ENCODE peak calls at places on chromosome 17, in six cellular contexts. One of them, this sample, is unnamed.

GRCh38 chr17:1829579-1830257 is at the start of the genes RPA1 and SMYD4:
- DNase-seq in trophoblast cell: peak; percentile 92
- DNase-seq in IMR-90: peak; percentile 79
- DNase-seq in H9: peak; percentile 93
- DNase-seq in mesenchymal stem cell: peak; percentile 88
- DNase-seq in neuronal stem cell: peak; percentile 88
- DNase-seq in this sample: peak; percentile 91

GRCh38 chr17:13460646-13461045 is 141.1 kb downstream of the HS3ST3A1 start:
- DNase-seq in H9: no peak
- DNase-seq in neuronal stem cell: no peak
- DNase-seq in IMR-90: peak; percentile 11
- DNase-seq in trophoblast cell: no peak
- DNase-seq in mesenchymal stem cell: no peak
- DNase-seq in this sample: no peak

GRCh38 chr17:58702045-58702476 is 9.7 kb downstream of the RAD51C start:
- DNase-seq in IMR-90: no peak
- DNase-seq in trophoblast cell: no peak
- DNase-seq in neuronal stem cell: no peak
- DNase-seq in mesenchymal stem cell: no peak
- DNase-seq in H9: no peak
- DNase-seq in this sample: no peak

GRCh38 chr17:32265192-32265895 is at the start of gene RHBDL3:
- DNase-seq in trophoblast cell: no peak
- DNase-seq in H9: no peak
- DNase-seq in mesenchymal stem cell: no peak
- DNase-seq in neuronal stem cell: no peak
- DNase-seq in IMR-90: no peak
- DNase-seq in this sample: no peak

GRCh38 chr17:64066709-64067108 is 46.3 kb upstream of the ICAM2 start:
- DNase-seq in mesenchymal stem cell: no peak
- DNase-seq in trophoblast cell: no peak
- DNase-seq in neuronal stem cell: no peak
- DNase-seq in H9: no peak
- DNase-seq in IMR-90: no peak
- DNase-seq in this sample: no peak

GRCh38 chr17:77373298-77374169 is 232.8 kb downstream of the SEC14L1 start:
- DNase-seq in IMR-90: no peak
- DNase-seq in mesenchymal stem cell: peak; percentile 73
- DNase-seq in neuronal stem cell: no peak
- DNase-seq in H9: peak; percentile 67
- DNase-seq in trophoblast cell: peak; percentile 56
- DNase-seq in this sample: peak; percentile 70

GRCh38 chr17:72683506-72684404 is 408.7 kb downstream of the SLC39A11 start:
- DNase-seq in neuronal stem cell: no peak
- DNase-seq in mesenchymal stem cell: peak; percentile 98
- DNase-seq in trophoblast cell: peak; percentile 98
- DNase-seq in IMR-90: peak; percentile 98
- DNase-seq in H9: no peak
- DNase-seq in this sample: no peak

GRCh38 chr17:29623283-29623647 is 553 bp upstream of the CORO6 start:
- DNase-seq in IMR-90: no peak
- DNase-seq in mesenchymal stem cell: no peak
- DNase-seq in neuronal stem cell: no peak
- DNase-seq in trophoblast cell: peak; percentile 55
- DNase-seq in H9: no peak
- DNase-seq in this sample: no peak

GRCh38 chr17:76497979-76498885 is 3.0 kb downstream of the RHBDF2 start:
- DNase-seq in IMR-90: peak; percentile 93
- DNase-seq in trophoblast cell: peak; percentile 72
- DNase-seq in mesenchymal stem cell: peak; percentile 98
- DNase-seq in H9: peak; percentile 80
- DNase-seq in neuronal stem cell: no peak
- DNase-seq in this sample: peak; percentile 59

GRCh38 chr17:3887811-3888210 is 5.0 kb downstream of the CAMKK1 start:
- DNase-seq in IMR-90: no peak
- DNase-seq in trophoblast cell: no peak
- DNase-seq in mesenchymal stem cell: peak; percentile 21
- DNase-seq in neuronal stem cell: no peak
- DNase-seq in H9: no peak
- DNase-seq in this sample: no peak

GRCh38 chr17:73637866-73638265 is 6.4 kb downstream of the SDK2 start:
- DNase-seq in neuronal stem cell: no peak
- DNase-seq in H9: no peak
- DNase-seq in IMR-90: no peak
- DNase-seq in mesenchymal stem cell: no peak
- DNase-seq in trophoblast cell: no peak
- DNase-seq in this sample: no peak

GRCh38 chr17:1462164-1463112 is 6.4 kb upstream of the CRK start:
- DNase-seq in mesenchymal stem cell: peak; percentile 51
- DNase-seq in trophoblast cell: peak; percentile 91
- DNase-seq in neuronal stem cell: no peak
- DNase-seq in IMR-90: no peak
- DNase-seq in H9: no peak
- DNase-seq in this sample: no peak

GRCh38 chr17:39706921-39707337 is 7.1 kb downstream of the ERBB2 start:
- DNase-seq in neuronal stem cell: no peak
- DNase-seq in IMR-90: no peak
- DNase-seq in trophoblast cell: no peak
- DNase-seq in mesenchymal stem cell: no peak
- DNase-seq in H9: no peak
- DNase-seq in this sample: no peak

GRCh38 chr17:82920715-82921114 is 80.9 kb upstream of the ZNF750 start:
- DNase-seq in IMR-90: no peak
- DNase-seq in mesenchymal stem cell: no peak
- DNase-seq in H9: no peak
- DNase-seq in neuronal stem cell: no peak
- DNase-seq in trophoblast cell: no peak
- DNase-seq in this sample: no peak

GRCh38 chr17:28271431-28271830 is 47.6 kb upstream of the TMEM97 start:
- DNase-seq in H9: no peak
- DNase-seq in mesenchymal stem cell: no peak
- DNase-seq in trophoblast cell: no peak
- DNase-seq in IMR-90: no peak
- DNase-seq in neuronal stem cell: no peak
- DNase-seq in this sample: no peak

GRCh38 chr17:28270926-28271325 is 48.1 kb upstream of the TMEM97 start:
- DNase-seq in mesenchymal stem cell: no peak
- DNase-seq in H9: no peak
- DNase-seq in IMR-90: no peak
- DNase-seq in trophoblast cell: no peak
- DNase-seq in neuronal stem cell: no peak
- DNase-seq in this sample: no peak

GRCh38 chr17:28267720-28268609 is 51.0 kb upstream of the TMEM97 start:
- DNase-seq in neuronal stem cell: no peak
- DNase-seq in H9: peak; percentile 32
- DNase-seq in mesenchymal stem cell: no peak
- DNase-seq in trophoblast cell: peak; percentile 54
- DNase-seq in IMR-90: no peak
- DNase-seq in this sample: no peak

GRCh38 chr17:28268610-28269313 is 50.2 kb upstream of the TMEM97 start:
- DNase-seq in IMR-90: no peak
- DNase-seq in trophoblast cell: no peak
- DNase-seq in neuronal stem cell: no peak
- DNase-seq in H9: no peak
- DNase-seq in mesenchymal stem cell: no peak
- DNase-seq in this sample: no peak

DNA sequence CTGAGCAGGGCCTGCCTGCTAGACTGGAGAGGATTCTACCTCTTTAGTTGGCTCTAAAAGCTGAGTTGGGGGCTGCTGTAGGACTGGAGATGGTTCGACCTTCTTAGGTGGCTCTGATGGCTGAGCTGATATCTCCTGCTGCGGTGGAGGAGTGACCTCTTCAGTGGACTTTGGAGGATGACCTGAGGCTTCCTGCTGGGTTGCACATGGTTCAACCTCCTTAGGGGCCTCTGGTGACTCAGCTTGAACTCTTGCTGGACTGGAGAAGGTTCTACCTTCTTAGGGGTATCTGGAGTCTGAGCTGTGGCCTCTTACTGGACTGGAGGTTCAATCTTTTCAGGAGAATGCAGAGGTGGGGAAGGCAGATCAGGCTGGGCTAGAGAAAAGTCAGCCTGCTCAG is 48.9 kb upstream of the TMEM97 start:
- DNase-seq in neuronal stem cell: no peak
- DNase-seq in mesenchymal stem cell: no peak
- DNase-seq in trophoblast cell: no peak
- DNase-seq in IMR-90: no peak
- DNase-seq in H9: no peak
- DNase-seq in this sample: no peak
- H4K91ac ChIP-seq in neuronal stem cell: no peak overlapping the region
- H4K91ac ChIP-seq in mesenchymal stem cell: no peak overlapping the region
- H4K91ac ChIP-seq in trophoblast cell: no peak overlapping the region
- H4K91ac ChIP-seq in IMR-90: no peak overlapping the region
- H4K91ac ChIP-seq in H9: no peak overlapping the region
- H4K91ac ChIP-seq in this sample: no peak overlapping the region

GRCh38 chr17:44209786-44210341 is 9.6 kb downstream of the UBTF start:
- DNase-seq in trophoblast cell: no peak
- DNase-seq in neuronal stem cell: no peak
- DNase-seq in H9: no peak
- DNase-seq in IMR-90: peak; percentile 40
- DNase-seq in mesenchymal stem cell: peak; percentile 27
- DNase-seq in this sample: no peak
- H4K91ac ChIP-seq in trophoblast cell: no peak overlapping the region
- H4K91ac ChIP-seq in neuronal stem cell: no peak overlapping the region
- H4K91ac ChIP-seq in H9: no peak overlapping the region
- H4K91ac ChIP-seq in IMR-90: no peak overlapping the region
- H4K91ac ChIP-seq in mesenchymal stem cell: no peak overlapping the region
- H4K91ac ChIP-seq in this sample: no peak overlapping the region

GRCh38 chr17:62688398-62689140 is 61.1 kb downstream of the MRC2 start:
- DNase-seq in mesenchymal stem cell: no peak
- DNase-seq in neuronal stem cell: no peak
- DNase-seq in H9: no peak
- DNase-seq in trophoblast cell: no peak
- DNase-seq in IMR-90: no peak
- DNase-seq in this sample: no peak

GRCh38 chr17:62689441-62690167 is 62.1 kb downstream of the MRC2 start:
- DNase-seq in mesenchymal stem cell: no peak
- DNase-seq in IMR-90: no peak
- DNase-seq in neuronal stem cell: no peak
- DNase-seq in trophoblast cell: no peak
- DNase-seq in H9: peak; percentile 28
- DNase-seq in this sample: no peak

GRCh38 chr17:62684179-62684578 is 56.7 kb downstream of the MRC2 start:
- DNase-seq in mesenchymal stem cell: no peak
- DNase-seq in IMR-90: no peak
- DNase-seq in neuronal stem cell: no peak
- DNase-seq in H9: no peak
- DNase-seq in trophoblast cell: no peak
- DNase-seq in this sample: no peak

GRCh38 chr17:62690168-62690897 is 62.9 kb downstream of the MRC2 start:
- DNase-seq in neuronal stem cell: no peak
- DNase-seq in IMR-90: no peak
- DNase-seq in H9: peak; percentile 37
- DNase-seq in trophoblast cell: no peak
- DNase-seq in mesenchymal stem cell: no peak
- DNase-seq in this sample: no peak

DNA sequence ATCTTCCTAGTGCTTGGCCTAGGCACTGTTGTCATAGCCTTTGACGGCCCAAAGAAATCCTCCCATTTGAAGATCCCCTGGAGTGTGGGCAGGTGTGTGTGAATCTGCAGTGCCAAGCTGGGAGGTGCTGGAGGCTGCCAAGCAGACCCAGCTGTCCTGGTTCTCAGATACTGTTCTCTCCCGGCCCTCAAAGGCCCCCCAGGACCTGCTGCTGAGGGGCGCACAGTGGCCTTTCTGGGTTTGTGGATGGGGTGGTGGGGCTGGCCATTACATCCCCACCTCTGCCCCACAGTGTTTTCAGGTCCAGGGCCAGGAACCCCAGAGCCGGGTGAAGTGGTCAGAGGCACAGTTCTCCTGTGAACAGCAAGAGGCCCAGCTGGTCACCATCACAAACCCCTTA is 60.5 kb downstream of the MRC2 start:
- DNase-seq in trophoblast cell: no peak
- DNase-seq in IMR-90: no peak
- DNase-seq in H9: no peak
- DNase-seq in mesenchymal stem cell: no peak
- DNase-seq in neuronal stem cell: no peak
- DNase-seq in this sample: no peak
- H4K91ac ChIP-seq in trophoblast cell: no peak overlapping the region
- H4K91ac ChIP-seq in IMR-90: no peak overlapping the region
- H4K91ac ChIP-seq in H9: no peak overlapping the region
- H4K91ac ChIP-seq in mesenchymal stem cell: no peak overlapping the region
- H4K91ac ChIP-seq in neuronal stem cell: no peak overlapping the region
- H4K91ac ChIP-seq in this sample: no peak overlapping the region

DNA sequence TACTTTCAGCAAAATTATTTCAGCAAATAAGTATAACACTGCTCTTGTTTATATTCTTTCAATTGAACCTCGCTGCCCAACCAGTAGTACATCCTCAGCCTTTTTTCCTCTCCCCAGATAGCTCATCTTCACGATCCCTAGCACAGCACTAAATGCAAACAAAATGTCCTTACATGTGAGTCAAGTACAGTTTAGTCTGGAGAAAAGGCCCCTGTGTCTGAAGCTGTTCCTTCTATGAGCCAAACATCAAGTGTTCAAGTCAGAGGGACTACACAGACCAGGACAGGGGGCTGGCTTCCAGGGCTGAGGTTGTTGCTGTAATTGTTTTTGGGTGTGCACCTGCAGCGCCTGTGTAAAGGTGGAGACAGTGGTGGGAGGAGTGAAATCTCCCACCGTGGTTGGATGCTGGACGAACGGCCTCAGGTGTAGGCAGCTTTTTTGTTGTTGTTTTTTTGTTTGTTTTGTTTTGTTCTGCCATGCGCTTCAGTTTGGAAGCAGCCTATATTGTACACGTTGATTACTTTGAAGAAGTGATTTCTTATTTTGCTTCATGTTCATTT is 147.1 kb downstream of the PRKCA start:
- DNase-seq in trophoblast cell: no peak
- DNase-seq in neuronal stem cell: no peak
- DNase-seq in IMR-90: no peak
- DNase-seq in mesenchymal stem cell: peak; percentile 32
- DNase-seq in H9: no peak
- DNase-seq in this sample: no peak
- H4K91ac ChIP-seq in trophoblast cell: no peak overlapping the region
- H4K91ac ChIP-seq in neuronal stem cell: no peak overlapping the region
- H4K91ac ChIP-seq in IMR-90: no peak overlapping the region
- H4K91ac ChIP-seq in mesenchymal stem cell: peak overlapping the region; percentile 20
- H4K91ac ChIP-seq in H9: no peak overlapping the region
- H4K91ac ChIP-seq in this sample: no peak overlapping the region

This sample was measured in H1.